ENCODE peak calls at places on chromosome 7, in six cellular contexts. Y is right atrium auricular region; R is psoas muscle; B is CD8-positive, alpha-beta T cell; W is astrocyte of the spinal cord; C is BJ. I is an unnamed sample.

GRCh38 chr7:43534110-43534509 is 48.8 kb upstream of the STK17A start:
- DNase-seq in Y (no peak), R (no peak), B (no peak), W (peak; percentile 63), C (peak; percentile 72), I (no peak)

GRCh38 chr7:30180718-30181117 is 45.9 kb downstream of the MTURN start:
- DNase-seq in Y (no peak), R (no peak), B (no peak), W (no peak), C (no peak), I (no peak)

GRCh38 chr7:83541187-83541960 is 107.6 kb downstream of the SEMA3E start:
- DNase-seq in Y (no peak), R (no peak), B (no peak), W (no peak), C (no peak), I (no peak)

GRCh38 chr7:29194594-29195417 is at the start of gene CHN2:
- DNase-seq in Y (peak; percentile 66), R (peak; percentile 58), B (peak; percentile 29), W (peak; percentile 11), C (no peak), I (no peak)

GRCh38 chr7:135755351-135755753 is 6.7 kb upstream of the FAM180A start:
- DNase-seq in Y (peak; percentile 58), R (peak; percentile 48), B (no peak), W (no peak), C (no peak), I (no peak)

GRCh38 chr7:106552645-106553445 is 108.1 kb downstream of the CCDC71L start:
- DNase-seq in Y (no peak), R (no peak), B (no peak), W (no peak), C (no peak), I (no peak)

GRCh38 chr7:117347480-117347879 is 24.6 kb upstream of the WNT2 start:
- DNase-seq in Y (no peak), R (no peak), B (no peak), W (no peak), C (no peak), I (no peak)

GRCh38 chr7:158698657-158699195 is 5.9 kb downstream of the NCAPG2 start:
- DNase-seq in Y (no peak), R (no peak), B (no peak), W (no peak), C (no peak), I (no peak)

GRCh38 chr7:32586291-32587221 is 91.3 kb downstream of the AVL9 start:
- DNase-seq in Y (no peak), R (peak; percentile 27), B (no peak), W (peak; percentile 98), C (peak; percentile 72), I (no peak)

GRCh38 chr7:122847871-122848473 is 38.3 kb downstream of the CADPS2 start:
- DNase-seq in Y (no peak), R (no peak), B (no peak), W (no peak), C (no peak), I (no peak)

GRCh38 chr7:30795161-30795943 is 24.1 kb downstream of the MINDY4 start:
- DNase-seq in Y (no peak), R (no peak), B (no peak), W (no peak), C (no peak), I (no peak)

GRCh38 chr7:39172137-39172536 is 194.4 kb downstream of the POU6F2 start:
- DNase-seq in Y (no peak), R (no peak), B (no peak), W (no peak), C (no peak), I (no peak)

GRCh38 chr7:79293655-79294142 is 159.8 kb downstream of the MAGI2 start:
- DNase-seq in Y (no peak), R (no peak), B (no peak), W (peak; percentile 74), C (no peak), I (no peak)

GRCh38 chr7:100353685-100354330 is 4.1 kb upstream of the PILRB start:
- DNase-seq in Y (no peak), R (no peak), B (no peak), W (no peak), C (no peak), I (no peak)

GRCh38 chr7:129110575-129111376 is 33.7 kb upstream of the TSPAN33 start:
- DNase-seq in Y (no peak), R (no peak), B (no peak), W (no peak), C (no peak), I (no peak)

GRCh38 chr7:135508853-135509588 is 881 bp downstream of the CNOT4 start:
- DNase-seq in Y (no peak), R (no peak), B (no peak), W (peak; percentile 36), C (no peak), I (no peak)

GRCh38 chr7:155764432-155764798 is 47.8 kb downstream of the SHH start:
- DNase-seq in Y (no peak), R (no peak), B (no peak), W (no peak), C (no peak), I (no peak)

GRCh38 chr7:135855836-135856235 is 107.2 kb upstream of the FAM180A start:
- DNase-seq in Y (no peak), R (no peak), B (no peak), W (peak; percentile 69), C (no peak), I (peak; percentile 81)

GRCh38 chr7:98921608-98922372 is 43.5 kb downstream of the TRRAP start:
- DNase-seq in Y (no peak), R (no peak), B (no peak), W (no peak), C (no peak), I (no peak)

GRCh38 chr7:116324582-116324981 is 114.2 kb downstream of the TES start:
- DNase-seq in Y (no peak), R (no peak), B (no peak), W (no peak), C (no peak), I (no peak)

GRCh38 chr7:5594616-5595544 is 171.2 kb upstream of the TNRC18 start:
- DNase-seq in Y (no peak), R (no peak), B (no peak), W (peak; percentile 55), C (no peak), I (no peak)

GRCh38 chr7:95843286-95843685 is 70.9 kb downstream of the DYNC1I1 start:
- DNase-seq in Y (no peak), R (no peak), B (no peak), W (no peak), C (no peak), I (no peak)

DNA sequence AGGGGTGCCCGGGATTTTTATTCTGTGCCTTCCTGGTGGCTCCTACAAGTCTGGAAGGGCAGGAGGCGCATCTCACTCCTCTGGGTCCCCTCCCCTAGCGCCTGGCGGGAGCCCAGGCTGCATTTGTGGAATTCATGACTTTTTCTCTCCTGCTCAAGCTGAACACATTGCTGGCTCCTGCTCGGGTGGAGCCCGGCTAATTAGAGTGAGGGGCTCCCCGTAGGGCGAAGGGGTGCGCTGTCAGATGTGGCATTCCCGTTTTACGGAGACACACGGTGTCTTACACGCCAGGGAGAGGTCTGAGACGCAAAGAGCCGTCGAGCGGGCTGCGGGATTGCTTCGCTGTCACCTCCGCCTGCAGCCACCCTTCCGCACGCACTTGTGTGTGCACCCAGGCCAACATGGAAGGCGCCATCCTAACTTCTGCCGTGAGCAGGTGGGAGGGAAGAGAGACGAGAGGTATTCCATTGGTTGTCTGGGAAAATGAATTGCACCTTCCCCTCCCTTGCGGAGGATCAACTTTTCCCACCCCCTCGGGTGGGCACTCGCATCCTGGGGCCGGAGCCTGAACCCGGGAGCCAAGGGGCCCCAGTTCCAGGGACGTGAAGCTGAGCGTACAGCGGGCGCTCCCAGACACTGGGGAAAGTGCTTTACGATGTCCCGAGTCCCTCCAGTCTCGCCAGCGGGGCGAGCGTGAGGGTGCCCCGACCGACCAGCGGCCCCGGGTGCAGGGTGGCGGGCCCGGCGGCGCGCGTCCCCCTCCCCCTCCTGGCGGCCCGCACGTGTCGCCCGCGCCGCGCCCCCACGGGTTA is 1.2 kb upstream of the IKZF1 start:
- DNase-seq in Y (no peak), R (no peak), B (no peak), W (no peak), C (no peak), I (no peak)
- H3K4me3 ChIP-seq in Y (peak overlapping the region; percentile 19), R (peak overlapping the region; percentile 36), B (peak overlapping the region; percentile 45), W (no peak overlapping the region), C (no peak overlapping the region), I (no peak overlapping the region)

GRCh38 chr7:21300692-21301091 is 127.2 kb upstream of the SP4 start:
- DNase-seq in Y (no peak), R (no peak), B (no peak), W (no peak), C (no peak), I (no peak)
- TF ChIP-seq CTCF in Y (no peak), R (no peak), B (peak; percentile 42), W (no peak), C (no peak), I (peak; percentile 39)

GRCh38 chr7:27203964-27204594 is 4.2 kb upstream of the HOXA13 start:
- DNase-seq in Y (peak; percentile 18), R (no peak), B (no peak), W (no peak), C (no peak), I (no peak)
- H3K4me3 ChIP-seq in Y (no peak overlapping the region), R (no peak overlapping the region), B (no peak overlapping the region), W (no peak overlapping the region), C (no peak overlapping the region), I (no peak overlapping the region)

GRCh38 chr7:149194799-149195179 is 557 bp upstream of the ZNF282 start:
- DNase-seq in Y (no peak), R (no peak), B (no peak), W (no peak), C (no peak), I (no peak)

GRCh38 chr7:149196151-149196704 is 882 bp downstream of the ZNF282 start:
- DNase-seq in Y (no peak), R (no peak), B (no peak), W (no peak), C (no peak), I (no peak)

GRCh38 chr7:149196705-149197171 is 1.4 kb downstream of the ZNF282 start:
- DNase-seq in Y (no peak), R (no peak), B (no peak), W (no peak), C (no peak), I (no peak)

GRCh38 chr7:149197675-149198074 is 2.3 kb downstream of the ZNF282 start:
- DNase-seq in Y (no peak), R (no peak), B (no peak), W (no peak), C (no peak), I (no peak)

GRCh38 chr7:149195180-149196150 is at the start of gene ZNF282:
- DNase-seq in Y (peak; percentile 89), R (peak; percentile 90), B (peak; percentile 31), W (peak; percentile 95), C (peak; percentile 44), I (peak; percentile 16)
- TF ChIP-seq CTCF in Y (peak; percentile 46), R (peak; percentile 59), B (no peak), W (peak; percentile 76), C (peak; percentile 84), I (peak; percentile 63)

I was measured in epithelial cell of proximal tubule.